ENCODE peak calls at places on chromosomes 5 and 9, in nine cellular contexts. One of them, this sample, is unnamed.

GRCh38 chr9:134419684-134420076 is 93.4 kb downstream of the RXRA start:
- DNase-seq in LoVo: no peak
- DNase-seq in AG09309: no peak
- DNase-seq in CD4-positive, alpha-beta T cell: no peak
- DNase-seq in progenitor cell of endocrine pancreas: no peak
- DNase-seq in erythroblast: no peak
- DNase-seq in astrocyte of the spinal cord: no peak
- DNase-seq in fibroblast of lung: no peak
- DNase-seq in activated CD8-positive, alpha-beta T cell treated with anti-CD3 and anti-CD28 coated beads for 36 hours: no peak
- DNase-seq in this sample: peak; percentile 69

GRCh38 chr5:157051604-157052245 is 7.2 kb downstream of the HAVCR1 start:
- DNase-seq in fibroblast of lung: no peak
- DNase-seq in erythroblast: no peak
- DNase-seq in activated CD8-positive, alpha-beta T cell treated with anti-CD3 and anti-CD28 coated beads for 36 hours: no peak
- DNase-seq in astrocyte of the spinal cord: no peak
- DNase-seq in LoVo: no peak
- DNase-seq in progenitor cell of endocrine pancreas: no peak
- DNase-seq in CD4-positive, alpha-beta T cell: no peak
- DNase-seq in AG09309: no peak
- DNase-seq in this sample: no peak

GRCh38 chr5:1547655-1548054 is 23.9 kb upstream of the LPCAT1 start:
- DNase-seq in CD4-positive, alpha-beta T cell: no peak
- DNase-seq in AG09309: no peak
- DNase-seq in astrocyte of the spinal cord: no peak
- DNase-seq in LoVo: no peak
- DNase-seq in progenitor cell of endocrine pancreas: no peak
- DNase-seq in erythroblast: no peak
- DNase-seq in activated CD8-positive, alpha-beta T cell treated with anti-CD3 and anti-CD28 coated beads for 36 hours: no peak
- DNase-seq in fibroblast of lung: no peak
- DNase-seq in this sample: no peak

GRCh38 chr9:23379842-23380241 is 446.2 kb downstream of the ELAVL2 start:
- DNase-seq in LoVo: no peak
- DNase-seq in progenitor cell of endocrine pancreas: no peak
- DNase-seq in CD4-positive, alpha-beta T cell: no peak
- DNase-seq in AG09309: no peak
- DNase-seq in astrocyte of the spinal cord: no peak
- DNase-seq in erythroblast: no peak
- DNase-seq in activated CD8-positive, alpha-beta T cell treated with anti-CD3 and anti-CD28 coated beads for 36 hours: no peak
- DNase-seq in fibroblast of lung: no peak
- DNase-seq in this sample: no peak

GRCh38 chr9:99140685-99141314 is 35.9 kb downstream of the TGFBR1 start:
- DNase-seq in CD4-positive, alpha-beta T cell: peak; percentile 35
- DNase-seq in AG09309: peak; percentile 33
- DNase-seq in astrocyte of the spinal cord: peak; percentile 55
- DNase-seq in activated CD8-positive, alpha-beta T cell treated with anti-CD3 and anti-CD28 coated beads for 36 hours: peak; percentile 52
- DNase-seq in erythroblast: peak; percentile 64
- DNase-seq in progenitor cell of endocrine pancreas: no peak
- DNase-seq in LoVo: peak; percentile 34
- DNase-seq in fibroblast of lung: peak; percentile 47
- DNase-seq in this sample: peak; percentile 60

GRCh38 chr9:124309665-124310064 is 51.9 kb downstream of the NEK6 start:
- DNase-seq in AG09309: peak; percentile 84
- DNase-seq in fibroblast of lung: peak; percentile 98
- DNase-seq in activated CD8-positive, alpha-beta T cell treated with anti-CD3 and anti-CD28 coated beads for 36 hours: no peak
- DNase-seq in progenitor cell of endocrine pancreas: no peak
- DNase-seq in CD4-positive, alpha-beta T cell: no peak
- DNase-seq in astrocyte of the spinal cord: peak; percentile 98
- DNase-seq in erythroblast: no peak
- DNase-seq in LoVo: peak; percentile 66
- DNase-seq in this sample: no peak

GRCh38 chr9:96555567-96556386 is 63.9 kb downstream of the CDC14B start:
- DNase-seq in astrocyte of the spinal cord: peak; percentile 10
- DNase-seq in AG09309: no peak
- DNase-seq in activated CD8-positive, alpha-beta T cell treated with anti-CD3 and anti-CD28 coated beads for 36 hours: no peak
- DNase-seq in LoVo: no peak
- DNase-seq in progenitor cell of endocrine pancreas: no peak
- DNase-seq in erythroblast: no peak
- DNase-seq in CD4-positive, alpha-beta T cell: no peak
- DNase-seq in fibroblast of lung: peak; percentile 52
- DNase-seq in this sample: no peak

GRCh38 chr5:61304611-61305369 is 27.3 kb upstream of the ZSWIM6 start:
- DNase-seq in progenitor cell of endocrine pancreas: no peak
- DNase-seq in fibroblast of lung: peak; percentile 93
- DNase-seq in CD4-positive, alpha-beta T cell: no peak
- DNase-seq in activated CD8-positive, alpha-beta T cell treated with anti-CD3 and anti-CD28 coated beads for 36 hours: no peak
- DNase-seq in erythroblast: peak; percentile 25
- DNase-seq in astrocyte of the spinal cord: peak; percentile 79
- DNase-seq in LoVo: peak; percentile 85
- DNase-seq in AG09309: no peak
- DNase-seq in this sample: no peak

GRCh38 chr9:97875111-97875510 is 22.1 kb downstream of the FOXE1 start:
- DNase-seq in LoVo: no peak
- DNase-seq in erythroblast: no peak
- DNase-seq in astrocyte of the spinal cord: no peak
- DNase-seq in progenitor cell of endocrine pancreas: no peak
- DNase-seq in fibroblast of lung: no peak
- DNase-seq in CD4-positive, alpha-beta T cell: no peak
- DNase-seq in AG09309: no peak
- DNase-seq in activated CD8-positive, alpha-beta T cell treated with anti-CD3 and anti-CD28 coated beads for 36 hours: no peak
- DNase-seq in this sample: no peak

GRCh38 chr5:14526493-14526892 is 55.1 kb upstream of the OTULINL start:
- DNase-seq in CD4-positive, alpha-beta T cell: no peak
- DNase-seq in erythroblast: no peak
- DNase-seq in progenitor cell of endocrine pancreas: no peak
- DNase-seq in LoVo: no peak
- DNase-seq in fibroblast of lung: no peak
- DNase-seq in activated CD8-positive, alpha-beta T cell treated with anti-CD3 and anti-CD28 coated beads for 36 hours: no peak
- DNase-seq in AG09309: no peak
- DNase-seq in astrocyte of the spinal cord: no peak
- DNase-seq in this sample: no peak

GRCh38 chr5:73095564-73096238 is 24.7 kb upstream of the TMEM171 start:
- DNase-seq in fibroblast of lung: peak; percentile 23
- DNase-seq in progenitor cell of endocrine pancreas: no peak
- DNase-seq in astrocyte of the spinal cord: no peak
- DNase-seq in AG09309: no peak
- DNase-seq in erythroblast: peak; percentile 20
- DNase-seq in activated CD8-positive, alpha-beta T cell treated with anti-CD3 and anti-CD28 coated beads for 36 hours: no peak
- DNase-seq in LoVo: no peak
- DNase-seq in CD4-positive, alpha-beta T cell: no peak
- DNase-seq in this sample: no peak

GRCh38 chr5:149073217-149073616 is 10.4 kb upstream of the SH3TC2 start:
- DNase-seq in activated CD8-positive, alpha-beta T cell treated with anti-CD3 and anti-CD28 coated beads for 36 hours: no peak
- DNase-seq in CD4-positive, alpha-beta T cell: no peak
- DNase-seq in erythroblast: no peak
- DNase-seq in astrocyte of the spinal cord: no peak
- DNase-seq in progenitor cell of endocrine pancreas: no peak
- DNase-seq in fibroblast of lung: no peak
- DNase-seq in LoVo: peak; percentile 52
- DNase-seq in AG09309: no peak
- DNase-seq in this sample: no peak

GRCh38 chr5:78927657-78928282 is 57.3 kb downstream of the ARSB start:
- DNase-seq in astrocyte of the spinal cord: peak; percentile 96
- DNase-seq in LoVo: peak; percentile 79
- DNase-seq in activated CD8-positive, alpha-beta T cell treated with anti-CD3 and anti-CD28 coated beads for 36 hours: no peak
- DNase-seq in CD4-positive, alpha-beta T cell: no peak
- DNase-seq in progenitor cell of endocrine pancreas: no peak
- DNase-seq in fibroblast of lung: peak; percentile 88
- DNase-seq in erythroblast: no peak
- DNase-seq in AG09309: no peak
- DNase-seq in this sample: peak; percentile 52

GRCh38 chr5:72210913-72211670 is 103.8 kb downstream of the MAP1B start:
- DNase-seq in AG09309: peak; percentile 34
- DNase-seq in progenitor cell of endocrine pancreas: no peak
- DNase-seq in activated CD8-positive, alpha-beta T cell treated with anti-CD3 and anti-CD28 coated beads for 36 hours: no peak
- DNase-seq in erythroblast: peak; percentile 16
- DNase-seq in CD4-positive, alpha-beta T cell: no peak
- DNase-seq in fibroblast of lung: peak; percentile 94
- DNase-seq in LoVo: peak; percentile 41
- DNase-seq in astrocyte of the spinal cord: peak; percentile 95
- DNase-seq in this sample: no peak

GRCh38 chr5:151288180-151288579 is 15.4 kb downstream of the SLC36A3 start:
- DNase-seq in activated CD8-positive, alpha-beta T cell treated with anti-CD3 and anti-CD28 coated beads for 36 hours: no peak
- DNase-seq in CD4-positive, alpha-beta T cell: no peak
- DNase-seq in fibroblast of lung: no peak
- DNase-seq in erythroblast: no peak
- DNase-seq in LoVo: peak; percentile 83
- DNase-seq in AG09309: no peak
- DNase-seq in progenitor cell of endocrine pancreas: no peak
- DNase-seq in astrocyte of the spinal cord: no peak
- DNase-seq in this sample: no peak

GRCh38 chr9:11128156-11128555 is 515.4 kb upstream of the PTPRD start:
- DNase-seq in progenitor cell of endocrine pancreas: no peak
- DNase-seq in fibroblast of lung: no peak
- DNase-seq in LoVo: no peak
- DNase-seq in activated CD8-positive, alpha-beta T cell treated with anti-CD3 and anti-CD28 coated beads for 36 hours: no peak
- DNase-seq in erythroblast: no peak
- DNase-seq in AG09309: no peak
- DNase-seq in astrocyte of the spinal cord: no peak
- DNase-seq in CD4-positive, alpha-beta T cell: no peak
- DNase-seq in this sample: no peak

GRCh38 chr5:72648511-72648910 is 141.3 kb upstream of the ZNF366 start:
- DNase-seq in LoVo: no peak
- DNase-seq in CD4-positive, alpha-beta T cell: no peak
- DNase-seq in astrocyte of the spinal cord: peak; percentile 34
- DNase-seq in fibroblast of lung: peak; percentile 15
- DNase-seq in progenitor cell of endocrine pancreas: no peak
- DNase-seq in activated CD8-positive, alpha-beta T cell treated with anti-CD3 and anti-CD28 coated beads for 36 hours: no peak
- DNase-seq in AG09309: no peak
- DNase-seq in erythroblast: no peak
- DNase-seq in this sample: no peak

GRCh38 chr5:111447822-111448221 is 64.5 kb downstream of the STARD4 start:
- DNase-seq in AG09309: no peak
- DNase-seq in LoVo: no peak
- DNase-seq in activated CD8-positive, alpha-beta T cell treated with anti-CD3 and anti-CD28 coated beads for 36 hours: no peak
- DNase-seq in fibroblast of lung: no peak
- DNase-seq in CD4-positive, alpha-beta T cell: no peak
- DNase-seq in erythroblast: no peak
- DNase-seq in astrocyte of the spinal cord: no peak
- DNase-seq in progenitor cell of endocrine pancreas: no peak
- DNase-seq in this sample: no peak

GRCh38 chr5:39998518-39998917 is 573.7 kb upstream of the DAB2 start:
- DNase-seq in progenitor cell of endocrine pancreas: no peak
- DNase-seq in AG09309: no peak
- DNase-seq in astrocyte of the spinal cord: peak; percentile 3
- DNase-seq in LoVo: no peak
- DNase-seq in CD4-positive, alpha-beta T cell: no peak
- DNase-seq in fibroblast of lung: no peak
- DNase-seq in activated CD8-positive, alpha-beta T cell treated with anti-CD3 and anti-CD28 coated beads for 36 hours: no peak
- DNase-seq in erythroblast: no peak
- DNase-seq in this sample: no peak

GRCh38 chr9:1460143-1460769 is 410.1 kb downstream of the DMRT2 start:
- DNase-seq in astrocyte of the spinal cord: no peak
- DNase-seq in LoVo: peak; percentile 10
- DNase-seq in activated CD8-positive, alpha-beta T cell treated with anti-CD3 and anti-CD28 coated beads for 36 hours: peak; percentile 22
- DNase-seq in erythroblast: no peak
- DNase-seq in fibroblast of lung: no peak
- DNase-seq in AG09309: no peak
- DNase-seq in progenitor cell of endocrine pancreas: no peak
- DNase-seq in CD4-positive, alpha-beta T cell: no peak
- DNase-seq in this sample: no peak

GRCh38 chr5:175517824-175518450 is 39.6 kb downstream of the SFXN1 start:
- DNase-seq in activated CD8-positive, alpha-beta T cell treated with anti-CD3 and anti-CD28 coated beads for 36 hours: peak; percentile 93
- DNase-seq in progenitor cell of endocrine pancreas: no peak
- DNase-seq in astrocyte of the spinal cord: peak; percentile 90
- DNase-seq in fibroblast of lung: peak; percentile 97
- DNase-seq in erythroblast: peak; percentile 58
- DNase-seq in LoVo: no peak
- DNase-seq in CD4-positive, alpha-beta T cell: no peak
- DNase-seq in AG09309: peak; percentile 63
- DNase-seq in this sample: no peak

GRCh38 chr5:115460476-115460875 is 84.1 kb downstream of the FEM1C start:
- DNase-seq in AG09309: no peak
- DNase-seq in progenitor cell of endocrine pancreas: no peak
- DNase-seq in fibroblast of lung: peak; percentile 94
- DNase-seq in astrocyte of the spinal cord: peak; percentile 72
- DNase-seq in activated CD8-positive, alpha-beta T cell treated with anti-CD3 and anti-CD28 coated beads for 36 hours: peak; percentile 31
- DNase-seq in CD4-positive, alpha-beta T cell: no peak
- DNase-seq in erythroblast: peak; percentile 31
- DNase-seq in LoVo: peak; percentile 84
- DNase-seq in this sample: no peak

GRCh38 chr9:5536684-5537083 is 26.4 kb downstream of the PDCD1LG2 start:
- DNase-seq in astrocyte of the spinal cord: no peak
- DNase-seq in activated CD8-positive, alpha-beta T cell treated with anti-CD3 and anti-CD28 coated beads for 36 hours: no peak
- DNase-seq in LoVo: no peak
- DNase-seq in progenitor cell of endocrine pancreas: no peak
- DNase-seq in erythroblast: no peak
- DNase-seq in AG09309: no peak
- DNase-seq in CD4-positive, alpha-beta T cell: no peak
- DNase-seq in fibroblast of lung: no peak
- DNase-seq in this sample: no peak

GRCh38 chr5:171651102-171651501 is 134.5 kb upstream of the SMIM23 start:
- DNase-seq in astrocyte of the spinal cord: no peak
- DNase-seq in progenitor cell of endocrine pancreas: no peak
- DNase-seq in AG09309: no peak
- DNase-seq in erythroblast: no peak
- DNase-seq in activated CD8-positive, alpha-beta T cell treated with anti-CD3 and anti-CD28 coated beads for 36 hours: no peak
- DNase-seq in CD4-positive, alpha-beta T cell: no peak
- DNase-seq in fibroblast of lung: no peak
- DNase-seq in LoVo: no peak
- DNase-seq in this sample: no peak

GRCh38 chr9:117214416-117214815 is 200.4 kb downstream of the ASTN2 start:
- DNase-seq in erythroblast: no peak
- DNase-seq in CD4-positive, alpha-beta T cell: no peak
- DNase-seq in progenitor cell of endocrine pancreas: no peak
- DNase-seq in activated CD8-positive, alpha-beta T cell treated with anti-CD3 and anti-CD28 coated beads for 36 hours: no peak
- DNase-seq in astrocyte of the spinal cord: no peak
- DNase-seq in AG09309: no peak
- DNase-seq in LoVo: no peak
- DNase-seq in fibroblast of lung: no peak
- DNase-seq in this sample: no peak

GRCh38 chr5:43649256-43649655 is 46.3 kb downstream of the NNT start:
- DNase-seq in LoVo: no peak
- DNase-seq in AG09309: no peak
- DNase-seq in astrocyte of the spinal cord: peak; percentile 79
- DNase-seq in progenitor cell of endocrine pancreas: no peak
- DNase-seq in erythroblast: no peak
- DNase-seq in activated CD8-positive, alpha-beta T cell treated with anti-CD3 and anti-CD28 coated beads for 36 hours: no peak
- DNase-seq in CD4-positive, alpha-beta T cell: no peak
- DNase-seq in fibroblast of lung: peak; percentile 78
- DNase-seq in this sample: no peak

GRCh38 chr5:125372694-125373621 is 626.5 kb upstream of the ZNF608 start:
- DNase-seq in astrocyte of the spinal cord: peak; percentile 59
- DNase-seq in activated CD8-positive, alpha-beta T cell treated with anti-CD3 and anti-CD28 coated beads for 36 hours: no peak
- DNase-seq in fibroblast of lung: peak; percentile 81
- DNase-seq in LoVo: no peak
- DNase-seq in erythroblast: no peak
- DNase-seq in AG09309: peak; percentile 17
- DNase-seq in CD4-positive, alpha-beta T cell: no peak
- DNase-seq in progenitor cell of endocrine pancreas: no peak
- DNase-seq in this sample: peak; percentile 48

GRCh38 chr5:88555658-88556057 is 287.0 kb upstream of the TMEM161B start:
- DNase-seq in LoVo: no peak
- DNase-seq in CD4-positive, alpha-beta T cell: no peak
- DNase-seq in erythroblast: no peak
- DNase-seq in AG09309: no peak
- DNase-seq in astrocyte of the spinal cord: no peak
- DNase-seq in fibroblast of lung: peak; percentile 52
- DNase-seq in progenitor cell of endocrine pancreas: no peak
- DNase-seq in activated CD8-positive, alpha-beta T cell treated with anti-CD3 and anti-CD28 coated beads for 36 hours: peak; percentile 12
- DNase-seq in this sample: no peak

GRCh38 chr5:140547508-140548299 is at the start of gene EIF4EBP3:
- DNase-seq in erythroblast: peak; percentile 95
- DNase-seq in activated CD8-positive, alpha-beta T cell treated with anti-CD3 and anti-CD28 coated beads for 36 hours: peak; percentile 94
- DNase-seq in AG09309: peak; percentile 83
- DNase-seq in fibroblast of lung: peak; percentile 91
- DNase-seq in astrocyte of the spinal cord: peak; percentile 95
- DNase-seq in LoVo: peak; percentile 98
- DNase-seq in CD4-positive, alpha-beta T cell: peak; percentile 81
- DNase-seq in progenitor cell of endocrine pancreas: peak; percentile 88
- DNase-seq in this sample: peak; percentile 97

GRCh38 chr5:138565100-138565821 is 9.9 kb downstream of the HSPA9 start:
- DNase-seq in astrocyte of the spinal cord: no peak
- DNase-seq in fibroblast of lung: no peak
- DNase-seq in LoVo: no peak
- DNase-seq in erythroblast: no peak
- DNase-seq in CD4-positive, alpha-beta T cell: no peak
- DNase-seq in AG09309: no peak
- DNase-seq in activated CD8-positive, alpha-beta T cell treated with anti-CD3 and anti-CD28 coated beads for 36 hours: no peak
- DNase-seq in progenitor cell of endocrine pancreas: no peak
- DNase-seq in this sample: no peak

GRCh38 chr5:50663636-50664035 is 2.8 kb upstream of the PARP8 start:
- DNase-seq in AG09309: no peak
- DNase-seq in erythroblast: no peak
- DNase-seq in fibroblast of lung: no peak
- DNase-seq in LoVo: no peak
- DNase-seq in CD4-positive, alpha-beta T cell: no peak
- DNase-seq in astrocyte of the spinal cord: no peak
- DNase-seq in progenitor cell of endocrine pancreas: no peak
- DNase-seq in activated CD8-positive, alpha-beta T cell treated with anti-CD3 and anti-CD28 coated beads for 36 hours: no peak
- DNase-seq in this sample: no peak

This sample was measured in ecto neural progenitor cell.